ENCODE peak calls at places on chromosomes 13 and 19, in five cellular contexts. H is CD8-positive, alpha-beta memory T cell; L is neuronal stem cell; U is EH; G is mammary epithelial cell. Q is an unnamed sample.

GRCh38 chr13:26051231-26052135 is at the start of gene SHISA2:
- DNase-seq in L (peak; percentile 82), G (peak; percentile 66), H (no peak), U (peak; percentile 45), Q (peak; percentile 45)

GRCh38 chr13:108917581-108917980 is 288.2 kb downstream of the MYO16 start:
- DNase-seq in H (no peak), G (no peak), U (peak; percentile 72), L (no peak), Q (no peak)

GRCh38 chr19:5356918-5357317 is 16.3 kb upstream of the PTPRS start:
- DNase-seq in H (no peak), G (no peak), L (no peak), U (no peak), Q (no peak)

GRCh38 chr13:40438022-40438692 is 228.3 kb downstream of the FOXO1 start:
- DNase-seq in H (no peak), G (no peak), U (no peak), L (no peak), Q (no peak)

GRCh38 chr19:2059422-2060201 is 8.6 kb upstream of the MKNK2 start:
- DNase-seq in L (no peak), U (peak; percentile 92), G (peak; percentile 45), H (no peak), Q (no peak)

GRCh38 chr13:35785563-35786327 is 309.3 kb upstream of the MAB21L1 start:
- DNase-seq in H (no peak), U (no peak), L (no peak), G (no peak), Q (no peak)

GRCh38 chr19:49135686-49136085 is 16.3 kb downstream of the PPFIA3 start:
- DNase-seq in G (no peak), L (no peak), H (no peak), U (no peak), Q (no peak)

GRCh38 chr13:53336441-53337160 is 308.0 kb downstream of the OLFM4 start:
- DNase-seq in G (no peak), L (no peak), H (no peak), U (no peak), Q (no peak)

GRCh38 chr13:31022491-31022890 is 90.0 kb downstream of the TEX26 start:
- DNase-seq in G (no peak), H (no peak), U (no peak), L (no peak), Q (no peak)

GRCh38 chr13:100724568-100724967 is 50.0 kb upstream of the TMTC4 start:
- DNase-seq in L (no peak), U (no peak), H (no peak), G (no peak), Q (no peak)

GRCh38 chr13:106159295-106160195 is 375.9 kb downstream of the EFNB2 start:
- DNase-seq in G (no peak), U (no peak), H (no peak), L (no peak), Q (no peak)

GRCh38 chr13:44199627-44200207 is 173.9 kb upstream of the SERP2 start:
- DNase-seq in U (no peak), H (no peak), L (no peak), G (no peak), Q (no peak)

Q was measured in endothelial cell.